ENCODE peak calls at places on chromosomes 12 and 14, in seven cellular contexts. N is pulmonary artery endothelial cell; I is HT-29; M is T1000; L is NCI-H1092; C is astrocyte of the spinal cord; X is stimulated activated CD4-positive, alpha-beta T cell treated with anti-CD3 and anti-CD28 coated beads, Interleukin-15, amount 100 ng/mL, for 24 hours. H is an unnamed sample.

GRCh38 chr12:100267603-100268281 is 765 bp downstream of the SCYL2 start:
- DNase-seq in M (no peak), C (peak), L (no peak), N (no peak), I (peak), X (peak), H (peak)

GRCh38 chr12:101782544-101782855 is 43.2 kb upstream of the SYCP3 start:
- DNase-seq in L (no peak), C (peak), X (no peak), I (no peak), M (no peak), N (no peak), H (no peak)

GRCh38 chr14:104885031-104885972 is 20.2 kb downstream of the CEP170B start:
- DNase-seq in N (no peak), M (no peak), C (no peak), X (peak), I (no peak), L (no peak), H (no peak)

GRCh38 chr12:79644274-79645234 is 46.2 kb downstream of the PAWR start:
- DNase-seq in I (no peak), N (no peak), M (no peak), L (no peak), C (no peak), X (no peak), H (no peak)

GRCh38 chr12:4849024-4849594 is 60.6 kb upstream of the KCNA1 start:
- DNase-seq in L (no peak), I (peak), N (no peak), C (peak), M (no peak), X (peak), H (no peak)

GRCh38 chr12:11154400-11154925 is 16.5 kb upstream of the SMIM10L1 start:
- DNase-seq in I (no peak), N (no peak), C (no peak), M (no peak), X (no peak), L (no peak), H (no peak)

GRCh38 chr14:66074546-66074945 is 411.6 kb upstream of the CCDC196 start:
- DNase-seq in M (no peak), C (no peak), N (no peak), I (no peak), L (no peak), X (no peak), H (no peak)

GRCh38 chr12:6215120-6215807 is 15.1 kb downstream of the CD9 start:
- DNase-seq in M (no peak), L (no peak), C (no peak), N (no peak), I (peak), X (no peak), H (no peak)

GRCh38 chr14:67674139-67674479 is 323 bp downstream of the VTI1B start:
- DNase-seq in X (peak), C (peak), M (peak), I (peak), L (peak), N (peak), H (peak)

GRCh38 chr12:62848418-62848817 is 86.5 kb downstream of the PPM1H start:
- DNase-seq in I (no peak), M (peak), C (peak), N (no peak), L (no peak), X (peak), H (no peak)

GRCh38 chr12:37672655-37673260 is 643.8 kb upstream of the ALG10B start:
- DNase-seq in M (no peak), L (no peak), I (peak), X (no peak), N (no peak), C (no peak), H (no peak)

GRCh38 chr12:49355913-49356312 is 9.2 kb downstream of the DNAJC22 start:
- DNase-seq in L (no peak), X (no peak), M (no peak), C (no peak), I (no peak), N (no peak), H (no peak)

GRCh38 chr14:43790681-43791080 is 716.4 kb downstream of the FSCB start:
- DNase-seq in C (no peak), X (no peak), I (no peak), L (no peak), M (peak), N (no peak), H (no peak)

GRCh38 chr12:7933255-7933726 is 2.7 kb downstream of the SLC2A3 start:
- DNase-seq in L (peak), C (peak), X (peak), I (peak), N (peak), M (peak), H (peak)

GRCh38 chr12:70994217-70994788 is 73.8 kb upstream of the PTPRR start:
- DNase-seq in L (no peak), X (no peak), I (no peak), C (peak), N (peak), M (no peak), H (no peak)

GRCh38 chr14:100729982-100730381 is 3.3 kb downstream of the DLK1 start:
- DNase-seq in M (no peak), I (no peak), C (no peak), N (no peak), X (no peak), L (no peak), H (no peak)

GRCh38 chr12:3882896-3883564 is 9.8 kb upstream of the PARP11 start:
- DNase-seq in C (peak), N (no peak), I (peak), X (no peak), M (no peak), L (no peak), H (no peak)

GRCh38 chr12:26963413-26963812 is 25.1 kb downstream of the FGFR1OP2 start:
- DNase-seq in L (no peak), N (no peak), X (no peak), I (no peak), C (no peak), M (no peak), H (no peak)

GRCh38 chr12:49662998-49663843 is 39.9 kb downstream of the PRPF40B start:
- DNase-seq in L (no peak), C (peak), I (no peak), X (peak), M (no peak), N (peak), H (peak)

GRCh38 chr14:91298576-91298975 is 54.1 kb upstream of the GPR68 start:
- DNase-seq in C (peak), I (no peak), X (no peak), M (no peak), L (no peak), N (no peak), H (no peak)

GRCh38 chr12:92927055-92927435 is 2.0 kb downstream of the EEA1 start:
- DNase-seq in L (no peak), N (no peak), I (no peak), M (no peak), X (peak), C (peak), H (no peak)

GRCh38 chr12:106152334-106152733 is 13.6 kb upstream of the NUAK1 start:
- DNase-seq in X (no peak), N (no peak), L (peak), C (no peak), I (no peak), M (no peak), H (no peak)

GRCh38 chr12:13980548-13981295 is 680 bp downstream of the GRIN2B start:
- DNase-seq in C (no peak), N (no peak), M (no peak), L (no peak), I (no peak), X (peak), H (no peak)

GRCh38 chr14:57845802-57846531 is 19.9 kb downstream of the SLC35F4 start:
- DNase-seq in N (no peak), C (peak), X (no peak), I (no peak), L (no peak), M (no peak), H (no peak)

GRCh38 chr14:81464253-81465001 is 64.3 kb upstream of the STON2 start:
- DNase-seq in L (peak), N (no peak), I (peak), X (peak), C (peak), M (peak), H (peak)

GRCh38 chr12:45315462-45315861 is 99.6 kb downstream of the ANO6 start:
- DNase-seq in N (no peak), C (no peak), X (no peak), M (no peak), I (no peak), L (no peak), H (no peak)

GRCh38 chr12:63387736-63388135 is 236.7 kb upstream of the AVPR1A start:
- DNase-seq in L (no peak), I (peak), N (no peak), C (no peak), X (no peak), M (no peak), H (no peak)

GRCh38 chr12:28035483-28035882 is 63.0 kb upstream of the PTHLH start:
- DNase-seq in I (peak), X (no peak), M (no peak), C (peak), N (no peak), L (no peak), H (no peak)

GRCh38 chr12:52903285-52903854 is 1.5 kb downstream of the KRT8 start:
- DNase-seq in X (peak), M (peak), L (peak), N (peak), I (peak), C (peak), H (peak)

GRCh38 chr12:53972152-53972702 is 699 bp upstream of the HOXC11 start:
- DNase-seq in C (no peak), X (no peak), N (no peak), M (no peak), L (no peak), I (peak), H (no peak)

GRCh38 chr14:20002319-20002718 is 356 bp downstream of the OR4Q2 start:
- DNase-seq in L (no peak), C (no peak), M (no peak), X (no peak), I (no peak), N (no peak), H (no peak)

GRCh38 chr14:104207142-104207845 is 68.9 kb downstream of the KIF26A start:
- DNase-seq in L (no peak), N (no peak), X (no peak), M (no peak), I (no peak), C (no peak), H (no peak)

GRCh38 chr12:45259732-45260480 is 44.0 kb downstream of the ANO6 start:
- DNase-seq in C (peak), M (no peak), I (peak), N (no peak), X (no peak), L (no peak), H (peak)